ENCODE peak calls at places on chromosome 22, in seven cellular contexts. One of them, this sample, is unnamed.

GRCh38 chr22:17997456-17997855 is 26.9 kb downstream of the MICAL3 start:
- DNase-seq in AG04450: no peak
- DNase-seq in aorta: no peak
- DNase-seq in MM.1S: no peak
- DNase-seq in spleen: no peak
- DNase-seq in cardiac fibroblast: no peak
- DNase-seq in foreskin fibroblast: no peak
- DNase-seq in this sample: no peak

GRCh38 chr22:31332886-31333285 is 13.3 kb downstream of the PATZ1 start:
- DNase-seq in AG04450: no peak
- DNase-seq in aorta: no peak
- DNase-seq in MM.1S: no peak
- DNase-seq in spleen: no peak
- DNase-seq in cardiac fibroblast: peak
- DNase-seq in foreskin fibroblast: peak
- DNase-seq in this sample: no peak

GRCh38 chr22:23387827-23388491 is 192.1 kb downstream of the IGLL1 start:
- DNase-seq in AG04450: no peak
- DNase-seq in aorta: peak
- DNase-seq in MM.1S: no peak
- DNase-seq in spleen: peak
- DNase-seq in cardiac fibroblast: no peak
- DNase-seq in foreskin fibroblast: no peak
- DNase-seq in this sample: no peak

GRCh38 chr22:50012201-50013181 is at the start of gene IL17REL:
- DNase-seq in AG04450: no peak
- DNase-seq in aorta: peak
- DNase-seq in MM.1S: no peak
- DNase-seq in spleen: no peak
- DNase-seq in cardiac fibroblast: no peak
- DNase-seq in foreskin fibroblast: peak
- DNase-seq in this sample: no peak

GRCh38 chr22:27150530-27150909 is 493.1 kb downstream of the MIAT start:
- DNase-seq in AG04450: no peak
- DNase-seq in aorta: no peak
- DNase-seq in MM.1S: no peak
- DNase-seq in spleen: no peak
- DNase-seq in cardiac fibroblast: peak
- DNase-seq in foreskin fibroblast: peak
- DNase-seq in this sample: no peak

GRCh38 chr22:29325356-29325755 is 9.9 kb upstream of the RASL10A start:
- DNase-seq in AG04450: no peak
- DNase-seq in aorta: no peak
- DNase-seq in MM.1S: no peak
- DNase-seq in spleen: no peak
- DNase-seq in cardiac fibroblast: no peak
- DNase-seq in foreskin fibroblast: no peak
- DNase-seq in this sample: no peak

GRCh38 chr22:37254867-37255233 is 10.8 kb upstream of the RAC2 start:
- DNase-seq in AG04450: no peak
- DNase-seq in aorta: no peak
- DNase-seq in MM.1S: no peak
- DNase-seq in spleen: no peak
- DNase-seq in cardiac fibroblast: peak
- DNase-seq in foreskin fibroblast: no peak
- DNase-seq in this sample: no peak

GRCh38 chr22:41974691-41975290 is 5.5 kb downstream of the SEPTIN3 start:
- DNase-seq in AG04450: no peak
- DNase-seq in aorta: no peak
- DNase-seq in MM.1S: no peak
- DNase-seq in spleen: no peak
- DNase-seq in cardiac fibroblast: no peak
- DNase-seq in foreskin fibroblast: no peak
- DNase-seq in this sample: no peak

GRCh38 chr22:43385770-43386641 is 25.8 kb upstream of the MPPED1 start:
- DNase-seq in AG04450: peak
- DNase-seq in aorta: peak
- DNase-seq in MM.1S: peak
- DNase-seq in spleen: peak
- DNase-seq in cardiac fibroblast: peak
- DNase-seq in foreskin fibroblast: peak
- DNase-seq in this sample: peak

GRCh38 chr22:22060200-22061084 is 77.9 kb upstream of the TOP3B start:
- DNase-seq in AG04450: no peak
- DNase-seq in aorta: peak
- DNase-seq in MM.1S: peak
- DNase-seq in spleen: peak
- DNase-seq in cardiac fibroblast: peak
- DNase-seq in foreskin fibroblast: peak
- DNase-seq in this sample: no peak

GRCh38 chr22:22894740-22895731 is 7.4 kb downstream of the IGLL5 start:
- DNase-seq in AG04450: no peak
- DNase-seq in aorta: no peak
- DNase-seq in MM.1S: peak
- DNase-seq in spleen: peak
- DNase-seq in cardiac fibroblast: no peak
- DNase-seq in foreskin fibroblast: no peak
- DNase-seq in this sample: no peak

GRCh38 chr22:48940988-48941902 is 886.4 kb downstream of the BRD1 start:
- DNase-seq in AG04450: no peak
- DNase-seq in aorta: peak
- DNase-seq in MM.1S: no peak
- DNase-seq in spleen: no peak
- DNase-seq in cardiac fibroblast: no peak
- DNase-seq in foreskin fibroblast: no peak
- DNase-seq in this sample: no peak

GRCh38 chr22:24357547-24357946 is 69.9 kb upstream of the ADORA2A start:
- DNase-seq in AG04450: no peak
- DNase-seq in aorta: no peak
- DNase-seq in MM.1S: no peak
- DNase-seq in spleen: no peak
- DNase-seq in cardiac fibroblast: no peak
- DNase-seq in foreskin fibroblast: peak
- DNase-seq in this sample: no peak

GRCh38 chr22:38176170-38176741 is 5.4 kb downstream of the PLA2G6 start:
- DNase-seq in AG04450: peak
- DNase-seq in aorta: peak
- DNase-seq in MM.1S: no peak
- DNase-seq in spleen: peak
- DNase-seq in cardiac fibroblast: peak
- DNase-seq in foreskin fibroblast: peak
- DNase-seq in this sample: peak

GRCh38 chr22:41995211-41995610 is 3.4 kb upstream of the WBP2NL start:
- DNase-seq in AG04450: no peak
- DNase-seq in aorta: peak
- DNase-seq in MM.1S: no peak
- DNase-seq in spleen: no peak
- DNase-seq in cardiac fibroblast: no peak
- DNase-seq in foreskin fibroblast: no peak
- DNase-seq in this sample: no peak

GRCh38 chr22:36486619-36487384 is 5.4 kb upstream of the TXN2 start:
- DNase-seq in AG04450: no peak
- DNase-seq in aorta: no peak
- DNase-seq in MM.1S: peak
- DNase-seq in spleen: no peak
- DNase-seq in cardiac fibroblast: peak
- DNase-seq in foreskin fibroblast: peak
- DNase-seq in this sample: no peak

GRCh38 chr22:31046591-31047226 is 34.4 kb upstream of the SMTN start:
- DNase-seq in AG04450: no peak
- DNase-seq in aorta: no peak
- DNase-seq in MM.1S: no peak
- DNase-seq in spleen: peak
- DNase-seq in cardiac fibroblast: peak
- DNase-seq in foreskin fibroblast: peak
- DNase-seq in this sample: no peak

GRCh38 chr22:22348127-22348814 is 103.7 kb downstream of the VPREB1 start:
- DNase-seq in AG04450: no peak
- DNase-seq in aorta: no peak
- DNase-seq in MM.1S: peak
- DNase-seq in spleen: no peak
- DNase-seq in cardiac fibroblast: peak
- DNase-seq in foreskin fibroblast: peak
- DNase-seq in this sample: no peak

GRCh38 chr22:36334838-36335603 is 52.7 kb downstream of the MYH9 start:
- DNase-seq in AG04450: peak
- DNase-seq in aorta: no peak
- DNase-seq in MM.1S: no peak
- DNase-seq in spleen: peak
- DNase-seq in cardiac fibroblast: peak
- DNase-seq in foreskin fibroblast: peak
- DNase-seq in this sample: no peak

GRCh38 chr22:44646141-44646540 is 55.9 kb upstream of the PRR5 start:
- DNase-seq in AG04450: no peak
- DNase-seq in aorta: no peak
- DNase-seq in MM.1S: no peak
- DNase-seq in spleen: peak
- DNase-seq in cardiac fibroblast: no peak
- DNase-seq in foreskin fibroblast: no peak
- DNase-seq in this sample: no peak

GRCh38 chr22:50526849-50527801 is 1.7 kb upstream of the SCO2 start:
- DNase-seq in AG04450: no peak
- DNase-seq in aorta: no peak
- DNase-seq in MM.1S: no peak
- DNase-seq in spleen: peak
- DNase-seq in cardiac fibroblast: peak
- DNase-seq in foreskin fibroblast: peak
- DNase-seq in this sample: no peak

GRCh38 chr22:31628969-31629723 is 32.9 kb downstream of the PISD start:
- DNase-seq in AG04450: no peak
- DNase-seq in aorta: no peak
- DNase-seq in MM.1S: no peak
- DNase-seq in spleen: peak
- DNase-seq in cardiac fibroblast: no peak
- DNase-seq in foreskin fibroblast: no peak
- DNase-seq in this sample: no peak

GRCh38 chr22:22930222-22930497 is 42.5 kb downstream of the IGLL5 start:
- DNase-seq in AG04450: no peak
- DNase-seq in aorta: no peak
- DNase-seq in MM.1S: no peak
- DNase-seq in spleen: no peak
- DNase-seq in cardiac fibroblast: no peak
- DNase-seq in foreskin fibroblast: no peak
- DNase-seq in this sample: no peak

DNA sequence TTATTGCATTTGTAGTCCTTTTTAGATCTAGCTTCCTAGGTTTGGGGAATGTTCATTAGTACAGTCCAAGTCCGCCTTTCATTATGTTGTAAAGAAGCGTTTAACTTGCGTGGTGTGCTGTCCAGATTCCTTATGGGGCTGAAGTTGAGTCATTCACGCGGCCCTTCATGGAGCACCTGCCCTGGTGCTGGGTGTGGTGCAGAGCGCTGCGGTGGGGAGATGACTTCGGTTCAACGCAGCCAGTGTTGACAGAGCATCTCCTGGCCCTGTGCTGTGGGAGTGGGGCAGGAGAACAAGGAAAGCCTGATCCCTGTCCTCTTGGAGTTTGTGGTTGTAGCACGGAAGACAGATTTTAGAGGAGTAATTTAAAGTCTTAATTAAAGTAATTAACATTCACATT is 152.0 kb downstream of the TBC1D22A start:
- DNase-seq in AG04450: no peak
- DNase-seq in aorta: peak
- DNase-seq in MM.1S: no peak
- DNase-seq in spleen: no peak
- DNase-seq in cardiac fibroblast: no peak
- DNase-seq in foreskin fibroblast: no peak
- DNase-seq in this sample: no peak
- H3K4me3 ChIP-seq in AG04450: no peak
- H3K4me3 ChIP-seq in aorta: no peak
- H3K4me3 ChIP-seq in MM.1S: no peak
- H3K4me3 ChIP-seq in spleen: no peak
- H3K4me3 ChIP-seq in cardiac fibroblast: no peak
- H3K4me3 ChIP-seq in foreskin fibroblast: no peak
- H3K4me3 ChIP-seq in this sample: no peak

GRCh38 chr22:39994566-39995345 is at the start of gene FAM83F:
- DNase-seq in AG04450: no peak
- DNase-seq in aorta: peak
- DNase-seq in MM.1S: no peak
- DNase-seq in spleen: peak
- DNase-seq in cardiac fibroblast: no peak
- DNase-seq in foreskin fibroblast: no peak
- DNase-seq in this sample: no peak
- H3K4me3 ChIP-seq in AG04450: no peak
- H3K4me3 ChIP-seq in aorta: no peak
- H3K4me3 ChIP-seq in MM.1S: no peak
- H3K4me3 ChIP-seq in spleen: peak
- H3K4me3 ChIP-seq in cardiac fibroblast: no peak
- H3K4me3 ChIP-seq in foreskin fibroblast: no peak
- H3K4me3 ChIP-seq in this sample: no peak

GRCh38 chr22:47091241-47091691 is 328.8 kb downstream of the TBC1D22A start:
- DNase-seq in AG04450: no peak
- DNase-seq in aorta: no peak
- DNase-seq in MM.1S: no peak
- DNase-seq in spleen: no peak
- DNase-seq in cardiac fibroblast: no peak
- DNase-seq in foreskin fibroblast: no peak
- DNase-seq in this sample: no peak
- H3K4me3 ChIP-seq in AG04450: peak
- H3K4me3 ChIP-seq in aorta: no peak
- H3K4me3 ChIP-seq in MM.1S: no peak
- H3K4me3 ChIP-seq in spleen: no peak
- H3K4me3 ChIP-seq in cardiac fibroblast: peak
- H3K4me3 ChIP-seq in foreskin fibroblast: peak
- H3K4me3 ChIP-seq in this sample: peak

GRCh38 chr22:19963863-19964642 is 22.4 kb upstream of the TXNRD2 start:
- DNase-seq in AG04450: no peak
- DNase-seq in aorta: no peak
- DNase-seq in MM.1S: no peak
- DNase-seq in spleen: no peak
- DNase-seq in cardiac fibroblast: no peak
- DNase-seq in foreskin fibroblast: no peak
- DNase-seq in this sample: no peak
- H3K4me3 ChIP-seq in AG04450: no peak
- H3K4me3 ChIP-seq in aorta: no peak
- H3K4me3 ChIP-seq in MM.1S: no peak
- H3K4me3 ChIP-seq in spleen: no peak
- H3K4me3 ChIP-seq in cardiac fibroblast: no peak
- H3K4me3 ChIP-seq in foreskin fibroblast: no peak
- H3K4me3 ChIP-seq in this sample: no peak

This sample was measured in AG04449.